ENCODE peak calls at places on chromosomes 1 and 21, in ten cellular contexts. One of them, this sample, is unnamed.

GRCh38 chr21:41932191-41932575 is 21.6 kb downstream of the C2CD2 start:
- DNase-seq in endodermal cell: no peak
- DNase-seq in GM03348: peak; percentile 89
- DNase-seq in testis: no peak
- DNase-seq in left lung: peak; percentile 32
- DNase-seq in stimulated activated CD4-positive, alpha-beta T cell treated with anti-CD3 and anti-CD28 coated beads, Interleukin-15, amount 100 ng/mL, for 1 hour: no peak
- DNase-seq in Right ventricle myocardium superior: no peak
- DNase-seq in NT2/D1: no peak
- DNase-seq in SJSA1: peak; percentile 88
- DNase-seq in iPS-NIHi11: no peak
- DNase-seq in this sample: peak; percentile 71

GRCh38 chr1:230031131-230031530 is 35.9 kb upstream of the GALNT2 start:
- DNase-seq in endodermal cell: no peak
- DNase-seq in GM03348: no peak
- DNase-seq in testis: no peak
- DNase-seq in left lung: no peak
- DNase-seq in stimulated activated CD4-positive, alpha-beta T cell treated with anti-CD3 and anti-CD28 coated beads, Interleukin-15, amount 100 ng/mL, for 1 hour: no peak
- DNase-seq in Right ventricle myocardium superior: no peak
- DNase-seq in NT2/D1: no peak
- DNase-seq in SJSA1: no peak
- DNase-seq in iPS-NIHi11: no peak
- DNase-seq in this sample: no peak

GRCh38 chr1:230109871-230110667 is 43.0 kb downstream of the GALNT2 start:
- DNase-seq in endodermal cell: peak; percentile 45
- DNase-seq in GM03348: no peak
- DNase-seq in testis: no peak
- DNase-seq in left lung: no peak
- DNase-seq in stimulated activated CD4-positive, alpha-beta T cell treated with anti-CD3 and anti-CD28 coated beads, Interleukin-15, amount 100 ng/mL, for 1 hour: no peak
- DNase-seq in Right ventricle myocardium superior: no peak
- DNase-seq in NT2/D1: no peak
- DNase-seq in SJSA1: no peak
- DNase-seq in iPS-NIHi11: no peak
- DNase-seq in this sample: no peak

GRCh38 chr1:227315500-227316346 is 2.6 kb downstream of the CDC42BPA start:
- DNase-seq in endodermal cell: no peak
- DNase-seq in GM03348: peak; percentile 44
- DNase-seq in testis: peak; percentile 82
- DNase-seq in left lung: no peak
- DNase-seq in stimulated activated CD4-positive, alpha-beta T cell treated with anti-CD3 and anti-CD28 coated beads, Interleukin-15, amount 100 ng/mL, for 1 hour: no peak
- DNase-seq in Right ventricle myocardium superior: no peak
- DNase-seq in NT2/D1: no peak
- DNase-seq in SJSA1: peak; percentile 52
- DNase-seq in iPS-NIHi11: no peak
- DNase-seq in this sample: peak; percentile 46

GRCh38 chr1:109218516-109218915 is 4.8 kb downstream of the SARS1 start:
- DNase-seq in endodermal cell: no peak
- DNase-seq in GM03348: no peak
- DNase-seq in testis: peak; percentile 62
- DNase-seq in left lung: peak; percentile 71
- DNase-seq in stimulated activated CD4-positive, alpha-beta T cell treated with anti-CD3 and anti-CD28 coated beads, Interleukin-15, amount 100 ng/mL, for 1 hour: no peak
- DNase-seq in Right ventricle myocardium superior: no peak
- DNase-seq in NT2/D1: no peak
- DNase-seq in SJSA1: no peak
- DNase-seq in iPS-NIHi11: no peak
- DNase-seq in this sample: no peak

GRCh38 chr1:220370041-220370700 is 97.9 kb upstream of the RAB3GAP2 start:
- DNase-seq in endodermal cell: peak; percentile 69
- DNase-seq in GM03348: peak; percentile 83
- DNase-seq in testis: no peak
- DNase-seq in left lung: no peak
- DNase-seq in stimulated activated CD4-positive, alpha-beta T cell treated with anti-CD3 and anti-CD28 coated beads, Interleukin-15, amount 100 ng/mL, for 1 hour: no peak
- DNase-seq in Right ventricle myocardium superior: no peak
- DNase-seq in NT2/D1: no peak
- DNase-seq in SJSA1: no peak
- DNase-seq in iPS-NIHi11: peak; percentile 15
- DNase-seq in this sample: peak; percentile 24

GRCh38 chr1:92886886-92887419 is 55.1 kb downstream of the RPL5 start:
- DNase-seq in endodermal cell: no peak
- DNase-seq in GM03348: no peak
- DNase-seq in testis: no peak
- DNase-seq in left lung: no peak
- DNase-seq in stimulated activated CD4-positive, alpha-beta T cell treated with anti-CD3 and anti-CD28 coated beads, Interleukin-15, amount 100 ng/mL, for 1 hour: no peak
- DNase-seq in Right ventricle myocardium superior: no peak
- DNase-seq in NT2/D1: no peak
- DNase-seq in SJSA1: no peak
- DNase-seq in iPS-NIHi11: no peak
- DNase-seq in this sample: no peak

GRCh38 chr21:46559291-46559983 is 45.4 kb downstream of the S100B start:
- DNase-seq in endodermal cell: no peak
- DNase-seq in GM03348: no peak
- DNase-seq in testis: peak; percentile 42
- DNase-seq in left lung: no peak
- DNase-seq in stimulated activated CD4-positive, alpha-beta T cell treated with anti-CD3 and anti-CD28 coated beads, Interleukin-15, amount 100 ng/mL, for 1 hour: no peak
- DNase-seq in Right ventricle myocardium superior: no peak
- DNase-seq in NT2/D1: no peak
- DNase-seq in SJSA1: no peak
- DNase-seq in iPS-NIHi11: peak; percentile 12
- DNase-seq in this sample: no peak

GRCh38 chr21:41750532-41751151 is 16.2 kb downstream of the RIPK4 start:
- DNase-seq in endodermal cell: no peak
- DNase-seq in GM03348: no peak
- DNase-seq in testis: no peak
- DNase-seq in left lung: no peak
- DNase-seq in stimulated activated CD4-positive, alpha-beta T cell treated with anti-CD3 and anti-CD28 coated beads, Interleukin-15, amount 100 ng/mL, for 1 hour: no peak
- DNase-seq in Right ventricle myocardium superior: peak; percentile 19
- DNase-seq in NT2/D1: no peak
- DNase-seq in SJSA1: peak; percentile 18
- DNase-seq in iPS-NIHi11: no peak
- DNase-seq in this sample: no peak

GRCh38 chr1:7893529-7894180 is 40.8 kb upstream of the UTS2 start:
- DNase-seq in endodermal cell: no peak
- DNase-seq in GM03348: peak; percentile 62
- DNase-seq in testis: no peak
- DNase-seq in left lung: no peak
- DNase-seq in stimulated activated CD4-positive, alpha-beta T cell treated with anti-CD3 and anti-CD28 coated beads, Interleukin-15, amount 100 ng/mL, for 1 hour: no peak
- DNase-seq in Right ventricle myocardium superior: no peak
- DNase-seq in NT2/D1: no peak
- DNase-seq in SJSA1: peak; percentile 44
- DNase-seq in iPS-NIHi11: no peak
- DNase-seq in this sample: peak; percentile 58

GRCh38 chr1:30518696-30519095 is 204.7 kb downstream of the MATN1 start:
- DNase-seq in endodermal cell: peak; percentile 23
- DNase-seq in GM03348: no peak
- DNase-seq in testis: no peak
- DNase-seq in left lung: no peak
- DNase-seq in stimulated activated CD4-positive, alpha-beta T cell treated with anti-CD3 and anti-CD28 coated beads, Interleukin-15, amount 100 ng/mL, for 1 hour: no peak
- DNase-seq in Right ventricle myocardium superior: no peak
- DNase-seq in NT2/D1: no peak
- DNase-seq in SJSA1: peak; percentile 64
- DNase-seq in iPS-NIHi11: no peak
- DNase-seq in this sample: no peak

GRCh38 chr1:199741586-199741985 is 285.9 kb upstream of the NR5A2 start:
- DNase-seq in endodermal cell: no peak
- DNase-seq in GM03348: no peak
- DNase-seq in testis: no peak
- DNase-seq in left lung: no peak
- DNase-seq in stimulated activated CD4-positive, alpha-beta T cell treated with anti-CD3 and anti-CD28 coated beads, Interleukin-15, amount 100 ng/mL, for 1 hour: no peak
- DNase-seq in Right ventricle myocardium superior: no peak
- DNase-seq in NT2/D1: no peak
- DNase-seq in SJSA1: no peak
- DNase-seq in iPS-NIHi11: no peak
- DNase-seq in this sample: no peak

GRCh38 chr1:222167111-222167510 is 380.8 kb downstream of the HHIPL2 start:
- DNase-seq in endodermal cell: peak; percentile 87
- DNase-seq in GM03348: peak; percentile 82
- DNase-seq in testis: peak; percentile 45
- DNase-seq in left lung: no peak
- DNase-seq in stimulated activated CD4-positive, alpha-beta T cell treated with anti-CD3 and anti-CD28 coated beads, Interleukin-15, amount 100 ng/mL, for 1 hour: no peak
- DNase-seq in Right ventricle myocardium superior: no peak
- DNase-seq in NT2/D1: peak; percentile 38
- DNase-seq in SJSA1: peak; percentile 16
- DNase-seq in iPS-NIHi11: peak; percentile 65
- DNase-seq in this sample: peak; percentile 73

GRCh38 chr1:200178340-200178739 is 150.8 kb downstream of the NR5A2 start:
- DNase-seq in endodermal cell: no peak
- DNase-seq in GM03348: peak; percentile 34
- DNase-seq in testis: no peak
- DNase-seq in left lung: no peak
- DNase-seq in stimulated activated CD4-positive, alpha-beta T cell treated with anti-CD3 and anti-CD28 coated beads, Interleukin-15, amount 100 ng/mL, for 1 hour: no peak
- DNase-seq in Right ventricle myocardium superior: no peak
- DNase-seq in NT2/D1: no peak
- DNase-seq in SJSA1: no peak
- DNase-seq in iPS-NIHi11: no peak
- DNase-seq in this sample: no peak

GRCh38 chr1:91026777-91027176 is 4.9 kb upstream of the ZNF644 start:
- DNase-seq in endodermal cell: no peak
- DNase-seq in GM03348: peak; percentile 31
- DNase-seq in testis: no peak
- DNase-seq in left lung: no peak
- DNase-seq in stimulated activated CD4-positive, alpha-beta T cell treated with anti-CD3 and anti-CD28 coated beads, Interleukin-15, amount 100 ng/mL, for 1 hour: no peak
- DNase-seq in Right ventricle myocardium superior: no peak
- DNase-seq in NT2/D1: no peak
- DNase-seq in SJSA1: no peak
- DNase-seq in iPS-NIHi11: no peak
- DNase-seq in this sample: peak; percentile 22

GRCh38 chr21:38334866-38335265 is 78.1 kb downstream of the KCNJ15 start:
- DNase-seq in endodermal cell: no peak
- DNase-seq in GM03348: no peak
- DNase-seq in testis: no peak
- DNase-seq in left lung: no peak
- DNase-seq in stimulated activated CD4-positive, alpha-beta T cell treated with anti-CD3 and anti-CD28 coated beads, Interleukin-15, amount 100 ng/mL, for 1 hour: no peak
- DNase-seq in Right ventricle myocardium superior: peak; percentile 43
- DNase-seq in NT2/D1: no peak
- DNase-seq in SJSA1: no peak
- DNase-seq in iPS-NIHi11: no peak
- DNase-seq in this sample: no peak

GRCh38 chr1:3063379-3064295 is 5.4 kb upstream of the PRDM16 start:
- DNase-seq in endodermal cell: peak; percentile 70
- DNase-seq in GM03348: no peak
- DNase-seq in testis: no peak
- DNase-seq in left lung: peak; percentile 32
- DNase-seq in stimulated activated CD4-positive, alpha-beta T cell treated with anti-CD3 and anti-CD28 coated beads, Interleukin-15, amount 100 ng/mL, for 1 hour: no peak
- DNase-seq in Right ventricle myocardium superior: peak; percentile 38
- DNase-seq in NT2/D1: no peak
- DNase-seq in SJSA1: no peak
- DNase-seq in iPS-NIHi11: no peak
- DNase-seq in this sample: no peak

GRCh38 chr1:236140705-236141446 is 1.5 kb upstream of the GPR137B start:
- DNase-seq in endodermal cell: peak; percentile 66
- DNase-seq in GM03348: peak; percentile 19
- DNase-seq in testis: no peak
- DNase-seq in left lung: no peak
- DNase-seq in stimulated activated CD4-positive, alpha-beta T cell treated with anti-CD3 and anti-CD28 coated beads, Interleukin-15, amount 100 ng/mL, for 1 hour: no peak
- DNase-seq in Right ventricle myocardium superior: no peak
- DNase-seq in NT2/D1: no peak
- DNase-seq in SJSA1: no peak
- DNase-seq in iPS-NIHi11: no peak
- DNase-seq in this sample: no peak

GRCh38 chr1:203290261-203291089 is 14.8 kb upstream of the BTG2 start:
- DNase-seq in endodermal cell: peak; percentile 98
- DNase-seq in GM03348: peak; percentile 56
- DNase-seq in testis: peak; percentile 94
- DNase-seq in left lung: peak; percentile 97
- DNase-seq in stimulated activated CD4-positive, alpha-beta T cell treated with anti-CD3 and anti-CD28 coated beads, Interleukin-15, amount 100 ng/mL, for 1 hour: peak; percentile 95
- DNase-seq in Right ventricle myocardium superior: peak; percentile 96
- DNase-seq in NT2/D1: peak; percentile 91
- DNase-seq in SJSA1: no peak
- DNase-seq in iPS-NIHi11: peak; percentile 94
- DNase-seq in this sample: peak; percentile 61

GRCh38 chr1:170309389-170310013 is 163.7 kb downstream of the NTMT2 start:
- DNase-seq in endodermal cell: peak; percentile 66
- DNase-seq in GM03348: peak; percentile 84
- DNase-seq in testis: peak; percentile 26
- DNase-seq in left lung: peak; percentile 53
- DNase-seq in stimulated activated CD4-positive, alpha-beta T cell treated with anti-CD3 and anti-CD28 coated beads, Interleukin-15, amount 100 ng/mL, for 1 hour: no peak
- DNase-seq in Right ventricle myocardium superior: no peak
- DNase-seq in NT2/D1: peak; percentile 36
- DNase-seq in SJSA1: peak; percentile 78
- DNase-seq in iPS-NIHi11: no peak
- DNase-seq in this sample: peak; percentile 73

GRCh38 chr21:36747815-36748381 is 49.0 kb downstream of the SIM2 start:
- DNase-seq in endodermal cell: peak; percentile 92
- DNase-seq in GM03348: peak; percentile 91
- DNase-seq in testis: peak; percentile 73
- DNase-seq in left lung: no peak
- DNase-seq in stimulated activated CD4-positive, alpha-beta T cell treated with anti-CD3 and anti-CD28 coated beads, Interleukin-15, amount 100 ng/mL, for 1 hour: no peak
- DNase-seq in Right ventricle myocardium superior: peak; percentile 61
- DNase-seq in NT2/D1: peak; percentile 70
- DNase-seq in SJSA1: no peak
- DNase-seq in iPS-NIHi11: peak; percentile 97
- DNase-seq in this sample: peak; percentile 86

GRCh38 chr1:61606448-61607312 is 118.3 kb downstream of the TM2D1 start:
- DNase-seq in endodermal cell: no peak
- DNase-seq in GM03348: peak; percentile 44
- DNase-seq in testis: peak; percentile 66
- DNase-seq in left lung: peak; percentile 34
- DNase-seq in stimulated activated CD4-positive, alpha-beta T cell treated with anti-CD3 and anti-CD28 coated beads, Interleukin-15, amount 100 ng/mL, for 1 hour: no peak
- DNase-seq in Right ventricle myocardium superior: peak; percentile 88
- DNase-seq in NT2/D1: no peak
- DNase-seq in SJSA1: no peak
- DNase-seq in iPS-NIHi11: no peak
- DNase-seq in this sample: peak; percentile 20

GRCh38 chr21:38610573-38611251 is 112.4 kb upstream of the ERG start:
- DNase-seq in endodermal cell: no peak
- DNase-seq in GM03348: no peak
- DNase-seq in testis: no peak
- DNase-seq in left lung: no peak
- DNase-seq in stimulated activated CD4-positive, alpha-beta T cell treated with anti-CD3 and anti-CD28 coated beads, Interleukin-15, amount 100 ng/mL, for 1 hour: no peak
- DNase-seq in Right ventricle myocardium superior: no peak
- DNase-seq in NT2/D1: no peak
- DNase-seq in SJSA1: no peak
- DNase-seq in iPS-NIHi11: no peak
- DNase-seq in this sample: no peak

GRCh38 chr1:90970208-90970607 is 51.6 kb downstream of the ZNF644 start:
- DNase-seq in endodermal cell: no peak
- DNase-seq in GM03348: peak; percentile 5
- DNase-seq in testis: no peak
- DNase-seq in left lung: no peak
- DNase-seq in stimulated activated CD4-positive, alpha-beta T cell treated with anti-CD3 and anti-CD28 coated beads, Interleukin-15, amount 100 ng/mL, for 1 hour: no peak
- DNase-seq in Right ventricle myocardium superior: no peak
- DNase-seq in NT2/D1: no peak
- DNase-seq in SJSA1: no peak
- DNase-seq in iPS-NIHi11: no peak
- DNase-seq in this sample: no peak

GRCh38 chr1:240352769-240353168 is 259.2 kb downstream of the GREM2 start:
- DNase-seq in endodermal cell: no peak
- DNase-seq in GM03348: no peak
- DNase-seq in testis: no peak
- DNase-seq in left lung: no peak
- DNase-seq in stimulated activated CD4-positive, alpha-beta T cell treated with anti-CD3 and anti-CD28 coated beads, Interleukin-15, amount 100 ng/mL, for 1 hour: no peak
- DNase-seq in Right ventricle myocardium superior: no peak
- DNase-seq in NT2/D1: no peak
- DNase-seq in SJSA1: peak; percentile 57
- DNase-seq in iPS-NIHi11: peak; percentile 24
- DNase-seq in this sample: peak; percentile 7

GRCh38 chr1:119885903-119886783 is 10.2 kb downstream of the ADAM30 start:
- DNase-seq in endodermal cell: peak; percentile 89
- DNase-seq in GM03348: peak; percentile 50
- DNase-seq in testis: peak; percentile 65
- DNase-seq in left lung: peak; percentile 42
- DNase-seq in stimulated activated CD4-positive, alpha-beta T cell treated with anti-CD3 and anti-CD28 coated beads, Interleukin-15, amount 100 ng/mL, for 1 hour: no peak
- DNase-seq in Right ventricle myocardium superior: peak; percentile 71
- DNase-seq in NT2/D1: peak; percentile 35
- DNase-seq in SJSA1: peak; percentile 36
- DNase-seq in iPS-NIHi11: peak; percentile 75
- DNase-seq in this sample: peak; percentile 62

GRCh38 chr21:34688145-34688544 is 19.4 kb downstream of the CLIC6 start:
- DNase-seq in endodermal cell: no peak
- DNase-seq in GM03348: peak; percentile 48
- DNase-seq in testis: no peak
- DNase-seq in left lung: no peak
- DNase-seq in stimulated activated CD4-positive, alpha-beta T cell treated with anti-CD3 and anti-CD28 coated beads, Interleukin-15, amount 100 ng/mL, for 1 hour: no peak
- DNase-seq in Right ventricle myocardium superior: no peak
- DNase-seq in NT2/D1: no peak
- DNase-seq in SJSA1: no peak
- DNase-seq in iPS-NIHi11: peak; percentile 51
- DNase-seq in this sample: peak; percentile 35

GRCh38 chr1:159872896-159873295 is 10.4 kb upstream of the VSIG8 start:
- DNase-seq in endodermal cell: no peak
- DNase-seq in GM03348: no peak
- DNase-seq in testis: no peak
- DNase-seq in left lung: no peak
- DNase-seq in stimulated activated CD4-positive, alpha-beta T cell treated with anti-CD3 and anti-CD28 coated beads, Interleukin-15, amount 100 ng/mL, for 1 hour: no peak
- DNase-seq in Right ventricle myocardium superior: no peak
- DNase-seq in NT2/D1: no peak
- DNase-seq in SJSA1: no peak
- DNase-seq in iPS-NIHi11: no peak
- DNase-seq in this sample: no peak